ENCODE peak calls at places on chromosomes 13 and 19, in six cellular contexts. One of them, this sample, is unnamed. For H3K4me1 and H4K20me1, the result is how much of the 10 kb centered on the place peaks cover.

GRCh38 chr13:79290595-79291244 is 115.3 kb downstream of the RBM26 start:
- DNase-seq in fibroblast of lung: no peak
- DNase-seq in H9: no peak
- DNase-seq in IMR-90: no peak
- DNase-seq in GM23248: no peak
- DNase-seq in GM23338: no peak
- DNase-seq in this sample: no peak

GRCh38 chr19:48252625-48253024 is 3.1 kb downstream of the CARD8 start:
- DNase-seq in fibroblast of lung: no peak
- DNase-seq in GM23248: no peak
- DNase-seq in GM23338: no peak
- DNase-seq in IMR-90: no peak
- DNase-seq in H9: no peak
- DNase-seq in this sample: no peak

GRCh38 chr13:30307966-30308290 is 577 bp upstream of the KATNAL1 start:
- DNase-seq in H9: no peak
- DNase-seq in GM23248: no peak
- DNase-seq in fibroblast of lung: no peak
- DNase-seq in IMR-90: no peak
- DNase-seq in GM23338: no peak
- DNase-seq in this sample: peak

GRCh38 chr19:30686252-30686762 is 314.1 kb downstream of the ZNF536 start:
- DNase-seq in IMR-90: no peak
- DNase-seq in fibroblast of lung: peak
- DNase-seq in H9: no peak
- DNase-seq in GM23248: peak
- DNase-seq in GM23338: peak
- DNase-seq in this sample: no peak

GRCh38 chr13:82878536-82878935 is 1003.7 kb downstream of the SLITRK1 start:
- DNase-seq in GM23338: no peak
- DNase-seq in IMR-90: no peak
- DNase-seq in fibroblast of lung: peak
- DNase-seq in GM23248: peak
- DNase-seq in H9: no peak
- DNase-seq in this sample: no peak

GRCh38 chr19:12792048-12792852 is 964 bp downstream of the JUNB start:
- DNase-seq in H9: peak
- DNase-seq in fibroblast of lung: no peak
- DNase-seq in GM23248: peak
- DNase-seq in IMR-90: peak
- DNase-seq in GM23338: peak
- DNase-seq in this sample: peak

GRCh38 chr13:99911069-99911964 is 60.2 kb downstream of the ZIC5 start:
- DNase-seq in H9: no peak
- DNase-seq in GM23338: peak
- DNase-seq in IMR-90: no peak
- DNase-seq in fibroblast of lung: no peak
- DNase-seq in GM23248: no peak
- DNase-seq in this sample: no peak

GRCh38 chr13:39866722-39867121 is 211.3 kb downstream of the COG6 start:
- DNase-seq in GM23338: no peak
- DNase-seq in fibroblast of lung: no peak
- DNase-seq in H9: no peak
- DNase-seq in IMR-90: no peak
- DNase-seq in GM23248: no peak
- DNase-seq in this sample: no peak

GRCh38 chr13:50015263-50015662 is at the start of gene KCNRG:
- DNase-seq in IMR-90: peak
- DNase-seq in fibroblast of lung: peak
- DNase-seq in GM23338: peak
- DNase-seq in H9: no peak
- DNase-seq in GM23248: peak
- DNase-seq in this sample: no peak

GRCh38 chr19:14575428-14575980 is 3.6 kb upstream of the NDUFB7 start:
- DNase-seq in GM23338: no peak
- DNase-seq in H9: no peak
- DNase-seq in IMR-90: no peak
- DNase-seq in GM23248: peak
- DNase-seq in fibroblast of lung: no peak
- DNase-seq in this sample: no peak

GRCh38 chr13:96967248-96967745 is 27.0 kb downstream of the OXGR1 start:
- DNase-seq in H9: peak
- DNase-seq in GM23248: peak
- DNase-seq in fibroblast of lung: no peak
- DNase-seq in IMR-90: no peak
- DNase-seq in GM23338: peak
- DNase-seq in this sample: peak

GRCh38 chr19:29872224-29872731 is 60.5 kb downstream of the CCNE1 start:
- DNase-seq in IMR-90: no peak
- DNase-seq in GM23248: peak
- DNase-seq in GM23338: peak
- DNase-seq in fibroblast of lung: peak
- DNase-seq in H9: peak
- DNase-seq in this sample: peak

GRCh38 chr13:105567951-105568510 is 967.4 kb downstream of the EFNB2 start:
- DNase-seq in IMR-90: no peak
- DNase-seq in fibroblast of lung: no peak
- DNase-seq in H9: no peak
- DNase-seq in GM23338: no peak
- DNase-seq in GM23248: no peak
- DNase-seq in this sample: no peak

DNA sequence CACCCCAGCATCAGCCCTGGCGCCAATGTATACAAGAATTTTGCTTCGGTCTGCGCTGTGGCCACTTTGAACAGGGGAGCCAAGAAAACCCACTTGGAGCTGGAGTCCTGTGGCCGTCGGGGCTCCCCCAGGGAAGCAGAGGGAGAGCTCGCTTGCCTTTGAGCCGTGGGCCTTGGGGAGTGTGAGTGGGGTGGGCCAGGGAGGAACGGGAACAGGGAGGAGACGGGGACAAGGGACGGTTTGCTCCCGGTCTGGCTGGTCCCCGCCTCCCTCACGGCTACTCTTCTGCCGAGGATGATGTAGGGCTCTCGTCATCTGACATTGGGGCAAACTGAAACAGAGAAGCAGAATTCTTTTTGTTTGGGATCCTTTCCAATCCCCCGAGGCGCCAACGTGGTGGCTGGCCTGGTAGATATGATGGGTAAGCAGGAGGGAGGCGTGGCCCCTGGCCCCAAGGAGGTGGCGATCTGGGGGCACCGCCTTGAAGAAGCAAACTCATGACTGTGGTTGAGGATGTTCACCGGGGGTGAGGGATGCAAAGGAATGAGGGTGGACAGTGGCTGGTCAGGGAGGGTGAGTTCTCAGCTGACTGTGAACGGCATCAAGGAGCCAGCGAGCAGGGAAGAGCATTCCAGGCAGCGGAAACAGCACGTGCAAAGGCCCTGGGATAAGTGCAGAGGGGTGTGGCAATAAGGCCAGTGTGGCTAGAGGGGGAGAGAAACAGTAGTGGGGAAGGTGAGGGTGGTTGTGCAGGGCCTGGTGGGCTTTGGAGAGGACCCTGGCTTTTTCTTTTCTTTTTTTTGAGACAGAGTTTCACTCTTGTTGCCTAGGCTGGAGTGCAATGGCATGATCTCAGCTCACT is 10.9 kb upstream of the SPC24 start:
- DNase-seq in IMR-90: no peak
- DNase-seq in GM23248: peak
- DNase-seq in H9: no peak
- DNase-seq in GM23338: no peak
- DNase-seq in fibroblast of lung: no peak
- DNase-seq in this sample: no peak
- H3K4me1 ChIP-seq in IMR-90: under half
- H3K4me1 ChIP-seq in GM23248: half or more
- H3K4me1 ChIP-seq in H9: under half
- H3K4me1 ChIP-seq in GM23338: under half
- H3K4me1 ChIP-seq in fibroblast of lung: half or more
- H3K4me1 ChIP-seq in this sample: under half

GRCh38 chr19:16205205-16206045 is 7.7 kb downstream of the AP1M1 start:
- DNase-seq in IMR-90: no peak
- DNase-seq in GM23338: no peak
- DNase-seq in GM23248: no peak
- DNase-seq in H9: no peak
- DNase-seq in fibroblast of lung: no peak
- DNase-seq in this sample: no peak
- H4K20me1 ChIP-seq in IMR-90: under half
- H4K20me1 ChIP-seq in GM23338: under half
- H4K20me1 ChIP-seq in GM23248: under half
- H4K20me1 ChIP-seq in H9: under half
- H4K20me1 ChIP-seq in fibroblast of lung: under half
- H4K20me1 ChIP-seq in this sample: under half

GRCh38 chr19:8457209-8457608 is 12.4 kb downstream of the HNRNPM start:
- DNase-seq in GM23338: no peak
- DNase-seq in H9: no peak
- DNase-seq in GM23248: no peak
- DNase-seq in IMR-90: no peak
- DNase-seq in fibroblast of lung: no peak
- DNase-seq in this sample: no peak
- H3K4me1 ChIP-seq in GM23338: half or more
- H3K4me1 ChIP-seq in H9: under half
- H3K4me1 ChIP-seq in GM23248: under half
- H3K4me1 ChIP-seq in IMR-90: under half
- H3K4me1 ChIP-seq in fibroblast of lung: under half
- H3K4me1 ChIP-seq in this sample: under half

GRCh38 chr19:1214299-1214861 is 8.8 kb downstream of the STK11 start:
- DNase-seq in GM23338: no peak
- DNase-seq in H9: no peak
- DNase-seq in GM23248: no peak
- DNase-seq in fibroblast of lung: no peak
- DNase-seq in IMR-90: no peak
- DNase-seq in this sample: no peak
- H4K20me1 ChIP-seq in GM23338: half or more
- H4K20me1 ChIP-seq in H9: under half
- H4K20me1 ChIP-seq in GM23248: under half
- H4K20me1 ChIP-seq in fibroblast of lung: under half
- H4K20me1 ChIP-seq in IMR-90: half or more
- H4K20me1 ChIP-seq in this sample: under half

GRCh38 chr19:3367572-3368440 is 1.4 kb downstream of the NFIC start:
- DNase-seq in H9: peak
- DNase-seq in GM23338: no peak
- DNase-seq in fibroblast of lung: no peak
- DNase-seq in IMR-90: no peak
- DNase-seq in GM23248: peak
- DNase-seq in this sample: no peak
- H3K4me1 ChIP-seq in H9: under half
- H3K4me1 ChIP-seq in GM23338: under half
- H3K4me1 ChIP-seq in fibroblast of lung: under half
- H3K4me1 ChIP-seq in IMR-90: under half
- H3K4me1 ChIP-seq in GM23248: under half
- H3K4me1 ChIP-seq in this sample: under half

GRCh38 chr13:75705908-75706307 is 69.8 kb downstream of the LMO7 start:
- DNase-seq in H9: no peak
- DNase-seq in IMR-90: no peak
- DNase-seq in fibroblast of lung: no peak
- DNase-seq in GM23248: no peak
- DNase-seq in GM23338: no peak
- DNase-seq in this sample: no peak

GRCh38 chr13:75705395-75705794 is 69.3 kb downstream of the LMO7 start:
- DNase-seq in fibroblast of lung: peak
- DNase-seq in GM23338: no peak
- DNase-seq in GM23248: peak
- DNase-seq in H9: no peak
- DNase-seq in IMR-90: peak
- DNase-seq in this sample: no peak

GRCh38 chr13:75703768-75704167 is 67.6 kb downstream of the LMO7 start:
- DNase-seq in H9: no peak
- DNase-seq in GM23338: no peak
- DNase-seq in fibroblast of lung: no peak
- DNase-seq in GM23248: no peak
- DNase-seq in IMR-90: no peak
- DNase-seq in this sample: no peak

GRCh38 chr13:75704942-75705320 is 68.8 kb downstream of the LMO7 start:
- DNase-seq in GM23338: peak
- DNase-seq in GM23248: no peak
- DNase-seq in H9: peak
- DNase-seq in fibroblast of lung: no peak
- DNase-seq in IMR-90: no peak
- DNase-seq in this sample: no peak

DNA sequence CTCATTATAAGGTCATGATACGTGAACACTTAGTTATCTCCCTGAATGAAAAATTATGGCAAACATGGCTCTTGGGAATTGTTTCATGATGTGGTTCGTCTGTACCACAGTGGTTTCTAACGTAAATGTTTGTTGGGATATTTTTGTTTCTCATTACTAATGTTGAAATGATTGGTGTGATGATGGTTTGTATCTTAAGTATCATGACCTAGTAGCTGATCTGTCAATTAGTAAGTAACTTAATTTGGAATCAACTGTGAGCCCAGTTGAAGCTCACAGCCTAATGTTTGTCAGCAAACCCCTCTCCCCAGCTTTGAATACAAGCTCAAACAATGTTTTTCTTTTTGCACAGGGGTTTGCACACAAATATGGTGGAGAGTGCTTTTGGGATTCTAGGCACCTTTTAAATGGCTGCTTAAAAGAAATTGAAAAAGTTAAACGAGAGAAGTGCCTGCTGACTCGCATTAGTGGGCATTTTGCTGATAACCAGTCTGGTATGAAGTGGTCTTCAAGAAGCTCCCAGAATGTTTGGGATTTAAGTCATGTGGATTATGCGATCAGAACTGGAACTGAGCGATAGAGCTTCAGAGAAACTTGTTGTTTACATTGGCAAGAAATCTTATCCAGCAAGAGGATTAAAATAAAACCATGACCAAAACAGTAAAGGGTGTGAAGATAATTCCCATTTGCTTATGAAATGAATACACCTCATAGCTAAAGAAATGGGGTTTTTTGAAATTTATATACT is 68.2 kb downstream of the LMO7 start:
- DNase-seq in H9: no peak
- DNase-seq in fibroblast of lung: peak
- DNase-seq in GM23338: no peak
- DNase-seq in IMR-90: peak
- DNase-seq in GM23248: peak
- DNase-seq in this sample: no peak
- H4K20me1 ChIP-seq in H9: under half
- H4K20me1 ChIP-seq in fibroblast of lung: under half
- H4K20me1 ChIP-seq in GM23338: under half
- H4K20me1 ChIP-seq in IMR-90: half or more
- H4K20me1 ChIP-seq in GM23248: under half
- H4K20me1 ChIP-seq in this sample: under half

This sample was measured in Karpas-422.